ENCODE peak calls at places on chromosome 2, in five cellular contexts. One of them, this sample, is unnamed.

GRCh38 chr2:38791747-38792146 is 13.7 kb downstream of the GEMIN6 start:
- DNase-seq in SHP77: no peak
- DNase-seq in CD8-positive, alpha-beta memory T cell: no peak
- DNase-seq in neural progenitor cell: no peak
- DNase-seq in EL: no peak
- DNase-seq in this sample: no peak

GRCh38 chr2:15748736-15749323 is 157.2 kb downstream of the DDX1 start:
- DNase-seq in SHP77: peak
- DNase-seq in EL: peak
- DNase-seq in neural progenitor cell: peak
- DNase-seq in CD8-positive, alpha-beta memory T cell: no peak
- DNase-seq in this sample: no peak

GRCh38 chr2:26900831-26901321 is 52.9 kb downstream of the DPYSL5 start:
- DNase-seq in CD8-positive, alpha-beta memory T cell: no peak
- DNase-seq in neural progenitor cell: peak
- DNase-seq in EL: no peak
- DNase-seq in SHP77: no peak
- DNase-seq in this sample: no peak

GRCh38 chr2:106356291-106356690 is 111.9 kb downstream of the RGPD3 start:
- DNase-seq in neural progenitor cell: no peak
- DNase-seq in SHP77: no peak
- DNase-seq in CD8-positive, alpha-beta memory T cell: no peak
- DNase-seq in EL: no peak
- DNase-seq in this sample: no peak

GRCh38 chr2:223262946-223263345 is 211.0 kb downstream of the KCNE4 start:
- DNase-seq in CD8-positive, alpha-beta memory T cell: no peak
- DNase-seq in EL: peak
- DNase-seq in neural progenitor cell: no peak
- DNase-seq in SHP77: no peak
- DNase-seq in this sample: no peak

GRCh38 chr2:70489165-70489564 is 64.5 kb downstream of the TGFA start:
- DNase-seq in EL: no peak
- DNase-seq in SHP77: no peak
- DNase-seq in neural progenitor cell: no peak
- DNase-seq in CD8-positive, alpha-beta memory T cell: no peak
- DNase-seq in this sample: no peak

GRCh38 chr2:94874277-94874997 is 3.2 kb downstream of the TEKT4 start:
- DNase-seq in neural progenitor cell: no peak
- DNase-seq in SHP77: peak
- DNase-seq in CD8-positive, alpha-beta memory T cell: peak
- DNase-seq in EL: peak
- DNase-seq in this sample: no peak

GRCh38 chr2:138267161-138267901 is 234.2 kb upstream of the SPOPL start:
- DNase-seq in CD8-positive, alpha-beta memory T cell: no peak
- DNase-seq in EL: peak
- DNase-seq in neural progenitor cell: no peak
- DNase-seq in SHP77: no peak
- DNase-seq in this sample: no peak

This sample was measured in activated B cell treated with CpG ODN at 0.5 μM for 24 hours.